ENCODE peak calls at places on chromosomes 16 and 17, in five cellular contexts. One of them, this sample, is unnamed. For H3K4me1, the result is how much of the 10 kb centered on the place peaks cover.

GRCh38 chr16:62079236-62079635 is 43.0 kb upstream of the CDH8 start:
- DNase-seq in CD8-positive, alpha-beta T cell: no peak
- DNase-seq in uterus: no peak
- DNase-seq in suprapubic skin: no peak
- DNase-seq in adrenal gland: no peak
- DNase-seq in this sample: no peak

GRCh38 chr17:58264407-58265103 is 16.2 kb downstream of the MPO start:
- DNase-seq in uterus: no peak
- DNase-seq in suprapubic skin: no peak
- DNase-seq in CD8-positive, alpha-beta T cell: no peak
- DNase-seq in adrenal gland: peak
- DNase-seq in this sample: no peak

GRCh38 chr16:19935696-19936095 is 51.0 kb upstream of the GPRC5B start:
- DNase-seq in adrenal gland: no peak
- DNase-seq in suprapubic skin: no peak
- DNase-seq in CD8-positive, alpha-beta T cell: no peak
- DNase-seq in uterus: no peak
- DNase-seq in this sample: no peak

GRCh38 chr16:22250522-22250921 is 44.4 kb downstream of the EEF2K start:
- DNase-seq in CD8-positive, alpha-beta T cell: no peak
- DNase-seq in adrenal gland: no peak
- DNase-seq in suprapubic skin: no peak
- DNase-seq in uterus: no peak
- DNase-seq in this sample: peak

GRCh38 chr16:24875466-24875865 is 29.7 kb downstream of the SLC5A11 start:
- DNase-seq in uterus: no peak
- DNase-seq in CD8-positive, alpha-beta T cell: no peak
- DNase-seq in suprapubic skin: no peak
- DNase-seq in adrenal gland: no peak
- DNase-seq in this sample: no peak

GRCh38 chr16:51129105-51129504 is 22.0 kb downstream of the SALL1 start:
- DNase-seq in CD8-positive, alpha-beta T cell: no peak
- DNase-seq in suprapubic skin: no peak
- DNase-seq in adrenal gland: no peak
- DNase-seq in uterus: no peak
- DNase-seq in this sample: peak

GRCh38 chr16:19753815-19754643 is 36.0 kb downstream of the IQCK start:
- DNase-seq in suprapubic skin: no peak
- DNase-seq in uterus: no peak
- DNase-seq in CD8-positive, alpha-beta T cell: no peak
- DNase-seq in adrenal gland: no peak
- DNase-seq in this sample: peak

GRCh38 chr16:87334611-87335305 is 17.6 kb upstream of the C16orf95 start:
- DNase-seq in CD8-positive, alpha-beta T cell: no peak
- DNase-seq in suprapubic skin: no peak
- DNase-seq in adrenal gland: no peak
- DNase-seq in uterus: no peak
- DNase-seq in this sample: no peak

GRCh38 chr17:31327534-31328526 is 6.4 kb upstream of the EVI2A start:
- DNase-seq in CD8-positive, alpha-beta T cell: no peak
- DNase-seq in suprapubic skin: no peak
- DNase-seq in uterus: no peak
- DNase-seq in adrenal gland: no peak
- DNase-seq in this sample: peak

GRCh38 chr17:82407255-82407654 is 10.9 kb upstream of the HEXD start:
- DNase-seq in uterus: no peak
- DNase-seq in suprapubic skin: no peak
- DNase-seq in CD8-positive, alpha-beta T cell: no peak
- DNase-seq in adrenal gland: no peak
- DNase-seq in this sample: no peak

GRCh38 chr16:3793161-3793576 is 75.8 kb upstream of the TRAP1 start:
- DNase-seq in adrenal gland: peak
- DNase-seq in uterus: no peak
- DNase-seq in CD8-positive, alpha-beta T cell: no peak
- DNase-seq in suprapubic skin: no peak
- DNase-seq in this sample: peak

GRCh38 chr17:59165933-59166342 is 10.4 kb downstream of the PRR11 start:
- DNase-seq in CD8-positive, alpha-beta T cell: peak
- DNase-seq in suprapubic skin: no peak
- DNase-seq in adrenal gland: peak
- DNase-seq in uterus: no peak
- DNase-seq in this sample: peak

GRCh38 chr17:58577696-58578095 is 63.3 kb upstream of the MTMR4 start:
- DNase-seq in uterus: peak
- DNase-seq in CD8-positive, alpha-beta T cell: peak
- DNase-seq in adrenal gland: peak
- DNase-seq in suprapubic skin: peak
- DNase-seq in this sample: peak

GRCh38 chr17:72900542-72900941 is 191.9 kb downstream of the SLC39A11 start:
- DNase-seq in CD8-positive, alpha-beta T cell: no peak
- DNase-seq in uterus: no peak
- DNase-seq in adrenal gland: no peak
- DNase-seq in suprapubic skin: no peak
- DNase-seq in this sample: no peak

GRCh38 chr17:17545031-17545820 is 46.3 kb downstream of the PEMT start:
- DNase-seq in adrenal gland: no peak
- DNase-seq in CD8-positive, alpha-beta T cell: no peak
- DNase-seq in suprapubic skin: no peak
- DNase-seq in uterus: no peak
- DNase-seq in this sample: no peak

GRCh38 chr16:81432899-81433560 is 11.6 kb upstream of the CMIP start:
- DNase-seq in CD8-positive, alpha-beta T cell: no peak
- DNase-seq in adrenal gland: no peak
- DNase-seq in suprapubic skin: no peak
- DNase-seq in uterus: no peak
- DNase-seq in this sample: no peak

GRCh38 chr16:5020551-5020950 is 13.2 kb downstream of the NAGPA start:
- DNase-seq in CD8-positive, alpha-beta T cell: no peak
- DNase-seq in uterus: no peak
- DNase-seq in adrenal gland: no peak
- DNase-seq in suprapubic skin: no peak
- DNase-seq in this sample: no peak

GRCh38 chr17:82445542-82445941 is 5.0 kb downstream of the CYBC1 start:
- DNase-seq in adrenal gland: no peak
- DNase-seq in uterus: no peak
- DNase-seq in CD8-positive, alpha-beta T cell: no peak
- DNase-seq in suprapubic skin: peak
- DNase-seq in this sample: no peak

GRCh38 chr17:50621562-50621961 is 13.1 kb upstream of the ABCC3 start:
- DNase-seq in CD8-positive, alpha-beta T cell: no peak
- DNase-seq in uterus: no peak
- DNase-seq in suprapubic skin: no peak
- DNase-seq in adrenal gland: no peak
- DNase-seq in this sample: no peak

GRCh38 chr17:47301161-47301560 is 22.6 kb upstream of the EFCAB13 start:
- DNase-seq in adrenal gland: no peak
- DNase-seq in CD8-positive, alpha-beta T cell: no peak
- DNase-seq in suprapubic skin: no peak
- DNase-seq in uterus: no peak
- DNase-seq in this sample: no peak

GRCh38 chr17:40450175-40450574 is 6.9 kb downstream of the IGFBP4 start:
- DNase-seq in CD8-positive, alpha-beta T cell: peak
- DNase-seq in suprapubic skin: no peak
- DNase-seq in adrenal gland: no peak
- DNase-seq in uterus: peak
- DNase-seq in this sample: no peak

GRCh38 chr17:49530118-49530517 is 35.0 kb downstream of the NGFR start:
- DNase-seq in suprapubic skin: no peak
- DNase-seq in adrenal gland: no peak
- DNase-seq in CD8-positive, alpha-beta T cell: no peak
- DNase-seq in uterus: no peak
- DNase-seq in this sample: no peak

GRCh38 chr17:47287639-47288038 is 34.0 kb downstream of the ITGB3 start:
- DNase-seq in CD8-positive, alpha-beta T cell: no peak
- DNase-seq in suprapubic skin: no peak
- DNase-seq in uterus: no peak
- DNase-seq in adrenal gland: no peak
- DNase-seq in this sample: no peak

GRCh38 chr17:81115749-81116464 is 49.4 kb upstream of the PVALEF start:
- DNase-seq in adrenal gland: peak
- DNase-seq in suprapubic skin: no peak
- DNase-seq in uterus: no peak
- DNase-seq in CD8-positive, alpha-beta T cell: no peak
- DNase-seq in this sample: no peak

GRCh38 chr17:1639549-1639948 is 6.0 kb downstream of the SCARF1 start:
- DNase-seq in suprapubic skin: no peak
- DNase-seq in adrenal gland: peak
- DNase-seq in uterus: no peak
- DNase-seq in CD8-positive, alpha-beta T cell: no peak
- DNase-seq in this sample: no peak

GRCh38 chr17:2215616-2216364 is 87.8 kb downstream of the SMG6 start:
- DNase-seq in adrenal gland: peak
- DNase-seq in uterus: peak
- DNase-seq in suprapubic skin: peak
- DNase-seq in CD8-positive, alpha-beta T cell: peak
- DNase-seq in this sample: peak

GRCh38 chr16:88700636-88701482 is 5.3 kb downstream of the RNF166 start:
- DNase-seq in suprapubic skin: peak
- DNase-seq in adrenal gland: peak
- DNase-seq in uterus: peak
- DNase-seq in CD8-positive, alpha-beta T cell: peak
- DNase-seq in this sample: peak

GRCh38 chr16:88699180-88699579 is 7.0 kb downstream of the RNF166 start:
- DNase-seq in CD8-positive, alpha-beta T cell: no peak
- DNase-seq in suprapubic skin: no peak
- DNase-seq in uterus: no peak
- DNase-seq in adrenal gland: no peak
- DNase-seq in this sample: no peak

GRCh38 chr16:88698694-88699045 is 7.5 kb downstream of the RNF166 start:
- DNase-seq in CD8-positive, alpha-beta T cell: no peak
- DNase-seq in suprapubic skin: no peak
- DNase-seq in uterus: no peak
- DNase-seq in adrenal gland: no peak
- DNase-seq in this sample: no peak

GRCh38 chr16:88701541-88702363 is 4.5 kb downstream of the RNF166 start:
- DNase-seq in adrenal gland: no peak
- DNase-seq in uterus: no peak
- DNase-seq in CD8-positive, alpha-beta T cell: peak
- DNase-seq in suprapubic skin: no peak
- DNase-seq in this sample: no peak

GRCh38 chr16:88700322-88700635 is 5.9 kb downstream of the RNF166 start:
- DNase-seq in adrenal gland: no peak
- DNase-seq in suprapubic skin: no peak
- DNase-seq in uterus: no peak
- DNase-seq in CD8-positive, alpha-beta T cell: no peak
- DNase-seq in this sample: no peak
- TF ChIP-seq CTCF in adrenal gland: no peak
- TF ChIP-seq CTCF in suprapubic skin: no peak
- TF ChIP-seq CTCF in uterus: no peak
- TF ChIP-seq CTCF in CD8-positive, alpha-beta T cell: no peak
- TF ChIP-seq CTCF in this sample: no peak

GRCh38 chr17:78875331-78875730 is 27.7 kb downstream of the CEP295NL start:
- DNase-seq in uterus: no peak
- DNase-seq in suprapubic skin: no peak
- DNase-seq in CD8-positive, alpha-beta T cell: no peak
- DNase-seq in adrenal gland: no peak
- DNase-seq in this sample: no peak
- H3K4me1 ChIP-seq in uterus: under half
- H3K4me1 ChIP-seq in suprapubic skin: under half
- H3K4me1 ChIP-seq in CD8-positive, alpha-beta T cell: under half
- H3K4me1 ChIP-seq in adrenal gland: under half
- H3K4me1 ChIP-seq in this sample: under half

GRCh38 chr16:74623846-74624245 is 16.9 kb upstream of the GLG1 start:
- DNase-seq in CD8-positive, alpha-beta T cell: no peak
- DNase-seq in adrenal gland: peak
- DNase-seq in suprapubic skin: no peak
- DNase-seq in uterus: no peak
- DNase-seq in this sample: no peak

GRCh38 chr16:74627506-74628220 is 20.7 kb upstream of the GLG1 start:
- DNase-seq in adrenal gland: peak
- DNase-seq in uterus: peak
- DNase-seq in suprapubic skin: no peak
- DNase-seq in CD8-positive, alpha-beta T cell: no peak
- DNase-seq in this sample: no peak

GRCh38 chr16:74626741-74627416 is 20.0 kb upstream of the GLG1 start:
- DNase-seq in CD8-positive, alpha-beta T cell: no peak
- DNase-seq in adrenal gland: no peak
- DNase-seq in suprapubic skin: no peak
- DNase-seq in uterus: no peak
- DNase-seq in this sample: no peak

GRCh38 chr16:74623214-74623842 is 16.4 kb upstream of the GLG1 start:
- DNase-seq in adrenal gland: peak
- DNase-seq in uterus: no peak
- DNase-seq in suprapubic skin: no peak
- DNase-seq in CD8-positive, alpha-beta T cell: no peak
- DNase-seq in this sample: peak

GRCh38 chr16:74625500-74626350 is 18.8 kb upstream of the GLG1 start:
- DNase-seq in suprapubic skin: no peak
- DNase-seq in CD8-positive, alpha-beta T cell: no peak
- DNase-seq in uterus: no peak
- DNase-seq in adrenal gland: peak
- DNase-seq in this sample: no peak
- H3K4me3 ChIP-seq in suprapubic skin: no peak
- H3K4me3 ChIP-seq in CD8-positive, alpha-beta T cell: no peak
- H3K4me3 ChIP-seq in uterus: no peak
- H3K4me3 ChIP-seq in adrenal gland: no peak
- H3K4me3 ChIP-seq in this sample: no peak

GRCh38 chr17:16286947-16287562 is 66.2 kb downstream of the CENPV start:
- DNase-seq in suprapubic skin: no peak
- DNase-seq in adrenal gland: no peak
- DNase-seq in uterus: peak
- DNase-seq in CD8-positive, alpha-beta T cell: no peak
- DNase-seq in this sample: no peak

GRCh38 chr17:16287563-16288027 is 65.7 kb downstream of the CENPV start:
- DNase-seq in adrenal gland: peak
- DNase-seq in CD8-positive, alpha-beta T cell: peak
- DNase-seq in suprapubic skin: no peak
- DNase-seq in uterus: peak
- DNase-seq in this sample: peak

GRCh38 chr17:16283705-16284104 is 66.7 kb downstream of the PIGL start:
- DNase-seq in adrenal gland: no peak
- DNase-seq in uterus: no peak
- DNase-seq in CD8-positive, alpha-beta T cell: no peak
- DNase-seq in suprapubic skin: no peak
- DNase-seq in this sample: no peak

GRCh38 chr17:16286009-16286946 is 67.0 kb downstream of the CENPV start:
- DNase-seq in CD8-positive, alpha-beta T cell: peak
- DNase-seq in adrenal gland: peak
- DNase-seq in suprapubic skin: peak
- DNase-seq in uterus: peak
- DNase-seq in this sample: peak

DNA sequence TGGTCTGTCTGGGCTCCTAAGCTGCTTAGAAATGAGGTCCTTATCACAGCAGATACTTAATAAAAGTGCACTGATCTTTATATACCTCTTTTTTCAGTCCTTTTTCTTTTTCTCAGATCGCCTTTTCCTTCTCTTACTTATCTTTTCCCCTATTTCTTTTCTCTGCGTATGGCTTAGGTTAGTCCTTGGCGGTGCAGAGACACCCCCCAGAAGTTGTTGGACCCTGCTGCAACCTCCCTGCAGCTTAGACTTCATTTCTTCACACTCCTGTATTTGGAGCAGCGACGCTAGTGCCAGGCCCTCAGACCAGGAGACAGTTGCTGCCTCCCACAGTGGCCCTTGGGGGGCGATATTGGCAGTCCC is 67.6 kb downstream of the CENPV start:
- DNase-seq in adrenal gland: no peak
- DNase-seq in uterus: no peak
- DNase-seq in suprapubic skin: no peak
- DNase-seq in CD8-positive, alpha-beta T cell: no peak
- DNase-seq in this sample: no peak
- TF ChIP-seq CTCF in adrenal gland: no peak
- TF ChIP-seq CTCF in uterus: no peak
- TF ChIP-seq CTCF in suprapubic skin: peak
- TF ChIP-seq CTCF in CD8-positive, alpha-beta T cell: peak
- TF ChIP-seq CTCF in this sample: peak